ENCODE peak calls at places on chromosomes 11 and 22, in seven cellular contexts. O, X, C, H, P, B and M are unnamed samples.

GRCh38 chr22:40250608-40251007 is 72.9 kb downstream of the TNRC6B start:
- ATAC-seq in B (no peak), X (no peak), O (no peak), C (no peak), H (no peak), P (no peak), M (no peak)

GRCh38 chr22:46561435-46561905 is 24.1 kb upstream of the CELSR1 start:
- ATAC-seq in X (no peak), O (peak; percentile 61), P (no peak), C (no peak), B (no peak), H (no peak), M (no peak)

GRCh38 chr11:64357904-64358535 is 942 bp upstream of the RPS6KA4 start:
- ATAC-seq in C (no peak), O (peak; percentile 35), X (no peak), P (peak; percentile 1), B (no peak), H (no peak), M (no peak)

GRCh38 chr11:70581991-70582885 is 183.9 kb downstream of the CTTN start:
- ATAC-seq in O (peak; percentile 47), B (no peak), H (no peak), P (no peak), C (no peak), X (no peak), M (no peak)

GRCh38 chr11:22633354-22633902 is 7.8 kb upstream of the FANCF start:
- ATAC-seq in B (no peak), P (no peak), X (no peak), O (no peak), C (no peak), H (no peak), M (no peak)

GRCh38 chr11:86056262-86056911 is 12.5 kb downstream of the PICALM start:
- ATAC-seq in C (no peak), B (no peak), H (no peak), P (no peak), X (no peak), O (no peak), M (no peak)

GRCh38 chr11:1444321-1444720 is 42.3 kb downstream of the MOB2 start:
- ATAC-seq in O (no peak), X (no peak), C (no peak), B (no peak), P (no peak), H (no peak), M (no peak)

GRCh38 chr11:111937859-111938258 is 716 bp downstream of the DIXDC1 start:
- ATAC-seq in O (peak; percentile 15), H (no peak), P (no peak), X (no peak), B (no peak), C (no peak), M (no peak)

GRCh38 chr11:17887779-17888178 is 125.1 kb downstream of the SERGEF start:
- ATAC-seq in X (no peak), H (no peak), P (no peak), O (no peak), C (no peak), B (no peak), M (no peak)

GRCh38 chr11:38402063-38402462 is 1804.0 kb upstream of the RAG2 start:
- ATAC-seq in P (no peak), C (no peak), B (no peak), X (no peak), O (no peak), H (no peak), M (no peak)

GRCh38 chr11:67022961-67023956 is at the start of gene SYT12:
- ATAC-seq in H (peak; percentile 25), P (no peak), O (no peak), C (peak; percentile 36), X (no peak), B (peak; percentile 70), M (no peak)

GRCh38 chr22:42945736-42946135 is 69.2 kb downstream of the PACSIN2 start:
- ATAC-seq in B (no peak), P (no peak), X (peak; percentile 47), O (peak; percentile 78), H (peak; percentile 56), C (peak; percentile 37), M (no peak)

GRCh38 chr11:765025-765801 is 12.1 kb downstream of the GATD1 start:
- ATAC-seq in H (peak; percentile 45), X (peak; percentile 65), O (peak; percentile 59), B (peak; percentile 47), P (peak; percentile 39), C (peak; percentile 43), M (peak; percentile 34)

GRCh38 chr11:115290479-115291390 is 213.5 kb downstream of the CADM1 start:
- ATAC-seq in B (no peak), P (no peak), H (peak; percentile 43), C (no peak), X (no peak), O (no peak), M (no peak)

GRCh38 chr11:71525188-71525937 is 1.7 kb upstream of the KRTAP5-7 start:
- ATAC-seq in X (peak; percentile 71), C (no peak), H (no peak), P (no peak), B (no peak), O (no peak), M (no peak)

GRCh38 chr11:11584446-11584810 is 37.4 kb downstream of the GALNT18 start:
- ATAC-seq in P (no peak), C (peak; percentile 97), B (peak; percentile 89), O (no peak), H (peak; percentile 97), X (peak; percentile 83), M (no peak)

GRCh38 chr11:3824714-3825472 is 15.9 kb downstream of the RHOG start:
- ATAC-seq in X (peak; percentile 77), O (peak; percentile 95), B (peak; percentile 59), P (peak; percentile 15), H (peak; percentile 83), C (peak; percentile 88), M (peak; percentile 47)

GRCh38 chr22:43413826-43414225 is 2.0 kb downstream of the MPPED1 start:
- ATAC-seq in X (no peak), P (no peak), H (no peak), B (no peak), C (no peak), O (no peak), M (no peak)

GRCh38 chr11:126607374-126607773 is 251.9 kb downstream of the ST3GAL4 start:
- ATAC-seq in C (peak; percentile 60), X (no peak), O (peak; percentile 98), B (peak; percentile 98), P (peak; percentile 75), H (peak; percentile 91), M (peak; percentile 61)

GRCh38 chr11:15124528-15124927 is 9.8 kb downstream of the INSC start:
- ATAC-seq in H (no peak), P (no peak), B (no peak), O (no peak), X (no peak), C (no peak), M (no peak)
- H3K4me3 ChIP-seq in H (no peak overlapping the region), P (no peak overlapping the region), B (no peak overlapping the region), O (no peak overlapping the region), X (no peak overlapping the region), C (no peak overlapping the region), M (no peak overlapping the region)

DNA sequence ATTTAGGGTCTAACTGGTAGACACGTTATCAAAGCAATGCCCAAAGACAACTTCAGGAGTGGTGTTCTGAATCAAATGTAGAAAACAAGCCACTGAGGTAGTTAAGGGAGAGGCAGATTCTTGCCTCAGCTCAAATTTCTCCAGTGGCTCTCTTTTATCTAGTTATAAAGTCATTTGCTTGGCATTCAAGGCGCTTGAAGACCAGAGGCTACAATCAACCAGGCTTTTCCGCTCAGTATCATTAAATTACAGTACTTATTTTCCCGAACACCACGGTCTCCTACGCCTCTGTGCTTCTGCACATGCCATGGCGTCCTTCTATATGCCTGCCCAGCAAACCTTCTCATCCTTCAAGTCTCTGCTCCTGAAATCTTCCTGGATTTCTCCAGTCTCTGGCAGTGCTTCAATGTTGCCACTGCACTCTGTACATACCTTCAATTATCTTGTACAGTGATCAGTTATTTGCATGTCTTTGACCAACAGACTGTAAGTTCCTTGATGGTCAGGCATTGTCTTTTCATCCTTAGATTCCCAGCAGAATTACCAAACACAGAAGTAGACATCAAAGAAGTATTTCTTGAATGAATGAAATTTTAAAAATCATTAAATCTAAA is 1.4 kb downstream of the POGLUT3 start:
- ATAC-seq in B (no peak), X (no peak), O (peak; percentile 5), C (no peak), P (no peak), H (no peak), M (no peak)
- H3K4me3 ChIP-seq in B (peak overlapping the region; percentile 54), X (peak overlapping the region; percentile 66), O (peak overlapping the region; percentile 59), C (peak overlapping the region; percentile 78), P (peak overlapping the region; percentile 79), H (peak overlapping the region; percentile 63), M (peak overlapping the region; percentile 76)

GRCh38 chr22:36330127-36330526 is 57.6 kb downstream of the MYH9 start:
- ATAC-seq in H (no peak), P (no peak), X (no peak), O (no peak), C (no peak), B (no peak), M (no peak)
- H3K4me3 ChIP-seq in H (no peak overlapping the region), P (no peak overlapping the region), X (peak overlapping the region; percentile 25), O (no peak overlapping the region), C (peak overlapping the region; percentile 12), B (no peak overlapping the region), M (peak overlapping the region; percentile 7)

GRCh38 chr11:57428643-57429042 is 1.7 kb upstream of the SLC43A3 start:
- ATAC-seq in B (no peak), C (no peak), O (no peak), H (no peak), X (no peak), P (no peak), M (no peak)

GRCh38 chr11:57426439-57426753 is 525 bp downstream of the SLC43A3 start:
- ATAC-seq in H (peak; percentile 28), B (no peak), X (no peak), O (no peak), P (no peak), C (peak; percentile 45), M (no peak)

GRCh38 chr11:57426754-57427691 is at the start of gene SLC43A3:
- ATAC-seq in C (peak; percentile 84), P (peak; percentile 78), X (peak; percentile 78), O (peak; percentile 85), H (peak; percentile 79), B (peak; percentile 77), M (peak; percentile 62)

GRCh38 chr11:57425565-57426438 is 1.1 kb downstream of the SLC43A3 start:
- ATAC-seq in B (no peak), P (peak; percentile 39), H (peak; percentile 47), X (peak; percentile 64), C (peak; percentile 70), O (no peak), M (peak; percentile 77)

GRCh38 chr11:57427692-57428082 is 766 bp upstream of the SLC43A3 start:
- ATAC-seq in H (peak; percentile 3), P (peak; percentile 19), O (no peak), X (no peak), C (no peak), B (no peak), M (peak; percentile 46)
- H3K4me3 ChIP-seq in H (no peak overlapping the region), P (no peak overlapping the region), O (no peak overlapping the region), X (peak overlapping the region; percentile 54), C (peak overlapping the region; percentile 64), B (no peak overlapping the region), M (peak overlapping the region; percentile 66)